ENCODE peak calls at places on chromosomes 4 and X, in six cellular contexts. One of them, this sample, is unnamed.

GRCh38 chr4:145804134-145804533 is 124.2 kb downstream of the C4orf51 start:
- DNase-seq in H1: no peak
- DNase-seq in SK-N-SH: no peak
- DNase-seq in HepG2: peak
- DNase-seq in K562: no peak
- DNase-seq in GM12891: no peak
- DNase-seq in this sample: no peak

GRCh38 chrX:37905436-37906147 is 58.2 kb upstream of the DYNLT3 start:
- DNase-seq in H1: peak
- DNase-seq in SK-N-SH: peak
- DNase-seq in HepG2: no peak
- DNase-seq in K562: no peak
- DNase-seq in GM12891: no peak
- DNase-seq in this sample: no peak

GRCh38 chr4:186693159-186693815 is 30.4 kb downstream of the FAT1 start:
- DNase-seq in H1: no peak
- DNase-seq in SK-N-SH: no peak
- DNase-seq in HepG2: no peak
- DNase-seq in K562: peak
- DNase-seq in GM12891: no peak
- DNase-seq in this sample: no peak

GRCh38 chrX:63613531-63614028 is 171.4 kb downstream of the ARHGEF9 start:
- DNase-seq in H1: no peak
- DNase-seq in SK-N-SH: no peak
- DNase-seq in HepG2: peak
- DNase-seq in K562: no peak
- DNase-seq in GM12891: no peak
- DNase-seq in this sample: no peak

GRCh38 chr4:69881173-69881773 is 21.3 kb upstream of the SULT1E1 start:
- DNase-seq in H1: no peak
- DNase-seq in SK-N-SH: peak
- DNase-seq in HepG2: peak
- DNase-seq in K562: peak
- DNase-seq in GM12891: peak
- DNase-seq in this sample: no peak

GRCh38 chr4:77771566-77771965 is 47.6 kb downstream of the CNOT6L start:
- DNase-seq in H1: no peak
- DNase-seq in SK-N-SH: no peak
- DNase-seq in HepG2: no peak
- DNase-seq in K562: no peak
- DNase-seq in GM12891: no peak
- DNase-seq in this sample: no peak

GRCh38 chrX:135345328-135345645 is 36.0 kb downstream of the ETDC start:
- DNase-seq in H1: no peak
- DNase-seq in SK-N-SH: peak
- DNase-seq in HepG2: no peak
- DNase-seq in K562: no peak
- DNase-seq in GM12891: no peak
- DNase-seq in this sample: no peak

GRCh38 chr4:43189741-43190140 is 297.2 kb downstream of the GRXCR1 start:
- DNase-seq in H1: no peak
- DNase-seq in SK-N-SH: no peak
- DNase-seq in HepG2: no peak
- DNase-seq in K562: no peak
- DNase-seq in GM12891: no peak
- DNase-seq in this sample: no peak

GRCh38 chr4:106851686-106852085 is 184.4 kb downstream of the DKK2 start:
- DNase-seq in H1: no peak
- DNase-seq in SK-N-SH: no peak
- DNase-seq in HepG2: no peak
- DNase-seq in K562: no peak
- DNase-seq in GM12891: no peak
- DNase-seq in this sample: no peak

GRCh38 chr4:174248407-174248806 is 35.1 kb downstream of the FBXO8 start:
- DNase-seq in H1: no peak
- DNase-seq in SK-N-SH: no peak
- DNase-seq in HepG2: no peak
- DNase-seq in K562: no peak
- DNase-seq in GM12891: no peak
- DNase-seq in this sample: no peak

GRCh38 chrX:84156831-84157230 is 31.2 kb downstream of the RPS6KA6 start:
- DNase-seq in H1: no peak
- DNase-seq in SK-N-SH: no peak
- DNase-seq in HepG2: no peak
- DNase-seq in K562: no peak
- DNase-seq in GM12891: no peak
- DNase-seq in this sample: no peak

DNA sequence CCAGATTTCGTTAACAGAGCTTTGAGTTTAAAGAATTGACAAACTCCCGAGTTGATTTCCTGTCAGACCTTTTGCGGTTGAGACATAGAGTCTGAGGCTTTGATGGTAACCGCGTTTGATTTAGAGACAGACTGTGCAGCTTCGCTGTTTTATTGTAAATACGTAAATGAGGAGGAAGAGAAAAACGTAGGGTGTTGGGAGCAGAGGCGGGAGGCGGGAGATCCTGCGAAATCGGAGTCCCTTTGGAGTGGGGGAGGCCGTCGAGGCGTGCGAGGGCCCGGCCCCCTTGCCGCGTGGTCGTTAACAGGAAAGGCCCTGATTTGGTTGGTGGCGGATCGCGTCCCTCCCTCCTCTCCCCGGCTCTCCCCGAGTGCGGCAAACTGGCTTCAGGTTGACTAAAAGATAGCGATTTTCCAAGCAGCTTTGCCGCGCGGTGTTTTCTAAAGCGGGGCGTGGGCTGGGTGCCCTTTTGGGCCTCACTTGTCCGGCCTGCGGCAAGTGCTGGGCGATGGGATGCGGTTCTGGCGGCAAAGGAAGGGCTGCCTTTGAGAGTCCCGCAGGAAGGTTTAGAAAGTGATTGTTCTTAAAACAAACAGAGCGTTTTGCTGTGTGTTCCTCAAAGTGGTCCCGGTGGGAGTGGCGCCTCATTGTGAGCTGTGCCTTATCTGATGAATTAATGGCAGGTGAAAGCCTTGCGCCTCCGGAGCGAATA is 865 bp downstream of the SCML1 start:
- DNase-seq in H1: no peak
- DNase-seq in SK-N-SH: peak
- DNase-seq in HepG2: peak
- DNase-seq in K562: no peak
- DNase-seq in GM12891: no peak
- DNase-seq in this sample: no peak
- TF ChIP-seq TAF1 in H1: no peak
- TF ChIP-seq TAF1 in SK-N-SH: no peak
- TF ChIP-seq TAF1 in HepG2: peak
- TF ChIP-seq TAF1 in K562: no peak
- TF ChIP-seq TAF1 in GM12891: no peak
- TF ChIP-seq TAF1 in this sample: no peak

GRCh38 chrX:140762061-140762460 is 52.5 kb downstream of the LINC00632 start:
- DNase-seq in H1: no peak
- DNase-seq in SK-N-SH: peak
- DNase-seq in HepG2: peak
- DNase-seq in K562: peak
- DNase-seq in GM12891: peak
- DNase-seq in this sample: no peak

GRCh38 chrX:140764401-140764919 is 54.9 kb downstream of the LINC00632 start:
- DNase-seq in H1: peak
- DNase-seq in SK-N-SH: peak
- DNase-seq in HepG2: no peak
- DNase-seq in K562: no peak
- DNase-seq in GM12891: no peak
- DNase-seq in this sample: no peak

GRCh38 chrX:140765043-140765784 is 55.7 kb downstream of the LINC00632 start:
- DNase-seq in H1: no peak
- DNase-seq in SK-N-SH: no peak
- DNase-seq in HepG2: no peak
- DNase-seq in K562: no peak
- DNase-seq in GM12891: no peak
- DNase-seq in this sample: no peak

GRCh38 chrX:140767646-140768045 is 58.1 kb downstream of the LINC00632 start:
- DNase-seq in H1: no peak
- DNase-seq in SK-N-SH: no peak
- DNase-seq in HepG2: no peak
- DNase-seq in K562: no peak
- DNase-seq in GM12891: no peak
- DNase-seq in this sample: no peak

GRCh38 chrX:140766024-140766611 is 56.6 kb downstream of the LINC00632 start:
- DNase-seq in H1: no peak
- DNase-seq in SK-N-SH: peak
- DNase-seq in HepG2: peak
- DNase-seq in K562: peak
- DNase-seq in GM12891: no peak
- DNase-seq in this sample: no peak
- TF ChIP-seq TAF1 in H1: no peak
- TF ChIP-seq TAF1 in SK-N-SH: no peak
- TF ChIP-seq TAF1 in HepG2: no peak
- TF ChIP-seq TAF1 in K562: no peak
- TF ChIP-seq TAF1 in GM12891: no peak
- TF ChIP-seq TAF1 in this sample: no peak

GRCh38 chr4:99529218-99529617 is 18.4 kb downstream of the C4orf17 start:
- DNase-seq in H1: no peak
- DNase-seq in SK-N-SH: no peak
- DNase-seq in HepG2: no peak
- DNase-seq in K562: no peak
- DNase-seq in GM12891: no peak
- DNase-seq in this sample: no peak
- TF ChIP-seq TAF1 in H1: no peak
- TF ChIP-seq TAF1 in SK-N-SH: no peak
- TF ChIP-seq TAF1 in HepG2: no peak
- TF ChIP-seq TAF1 in K562: no peak
- TF ChIP-seq TAF1 in GM12891: no peak
- TF ChIP-seq TAF1 in this sample: no peak

GRCh38 chr4:189792819-189793618 is 147.7 kb upstream of the FRG1 start:
- DNase-seq in H1: peak
- DNase-seq in SK-N-SH: peak
- DNase-seq in HepG2: peak
- DNase-seq in K562: peak
- DNase-seq in GM12891: peak
- DNase-seq in this sample: peak
- TF ChIP-seq TAF1 in H1: no peak
- TF ChIP-seq TAF1 in SK-N-SH: no peak
- TF ChIP-seq TAF1 in HepG2: no peak
- TF ChIP-seq TAF1 in K562: no peak
- TF ChIP-seq TAF1 in GM12891: no peak
- TF ChIP-seq TAF1 in this sample: no peak

DNA sequence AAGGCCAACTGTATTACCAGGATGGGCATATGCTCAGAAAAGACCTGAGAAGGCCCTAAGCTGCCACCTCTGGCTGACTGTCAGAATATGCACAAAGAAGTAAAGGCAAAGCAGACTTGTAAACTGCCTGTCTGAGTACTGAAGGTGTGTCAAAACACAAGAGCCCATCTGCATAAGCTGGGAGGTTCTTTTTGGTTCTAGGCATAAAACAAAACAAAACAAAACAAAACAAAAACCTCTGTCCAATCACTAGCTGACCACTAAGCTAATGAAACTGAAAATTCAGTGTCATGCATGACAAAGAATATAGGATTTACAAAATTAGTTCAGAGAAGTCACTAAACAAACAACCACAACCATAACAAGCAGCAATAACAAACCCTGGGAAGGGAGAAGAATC is 20.6 kb downstream of the SH3D19 start:
- DNase-seq in H1: no peak
- DNase-seq in SK-N-SH: no peak
- DNase-seq in HepG2: no peak
- DNase-seq in K562: no peak
- DNase-seq in GM12891: no peak
- DNase-seq in this sample: no peak
- TF ChIP-seq TAF1 in H1: no peak
- TF ChIP-seq TAF1 in SK-N-SH: no peak
- TF ChIP-seq TAF1 in HepG2: no peak
- TF ChIP-seq TAF1 in K562: no peak
- TF ChIP-seq TAF1 in GM12891: no peak
- TF ChIP-seq TAF1 in this sample: no peak

This sample was measured in GM12892.